ENCODE peak calls at places on chromosomes 12 and 14, in four cellular contexts. One of them, this sample, is unnamed. For H3K4me1, the result is how much of the 10 kb centered on the place peaks cover.

GRCh38 chr12:40158592-40159111 is 52.8 kb upstream of the SLC2A13 start:
- DNase-seq in A549: no peak
- DNase-seq in A673: no peak
- DNase-seq in heart left ventricle: no peak
- DNase-seq in this sample: no peak

GRCh38 chr12:60059180-60059579 is 463.4 kb downstream of the SLC16A7 start:
- DNase-seq in A549: no peak
- DNase-seq in heart left ventricle: no peak
- DNase-seq in A673: no peak
- DNase-seq in this sample: no peak

GRCh38 chr14:61218765-61219164 is 62.4 kb downstream of the TMEM30B start:
- DNase-seq in heart left ventricle: peak
- DNase-seq in A549: no peak
- DNase-seq in A673: peak
- DNase-seq in this sample: no peak

GRCh38 chr12:32586390-32586789 is 92.7 kb upstream of the DNM1L start:
- DNase-seq in A673: no peak
- DNase-seq in heart left ventricle: no peak
- DNase-seq in A549: no peak
- DNase-seq in this sample: no peak

GRCh38 chr14:66351310-66351709 is 134.9 kb upstream of the CCDC196 start:
- DNase-seq in A549: no peak
- DNase-seq in heart left ventricle: no peak
- DNase-seq in A673: no peak
- DNase-seq in this sample: no peak

GRCh38 chr14:38989917-38990546 is 113.0 kb downstream of the SEC23A start:
- DNase-seq in heart left ventricle: no peak
- DNase-seq in A549: no peak
- DNase-seq in A673: peak
- DNase-seq in this sample: no peak

GRCh38 chr14:68856572-68856971 is 63.7 kb upstream of the ZFP36L1 start:
- DNase-seq in A673: no peak
- DNase-seq in A549: no peak
- DNase-seq in heart left ventricle: no peak
- DNase-seq in this sample: peak

GRCh38 chr14:24535737-24536136 is 27.7 kb upstream of the CMA1 start:
- DNase-seq in A673: no peak
- DNase-seq in A549: no peak
- DNase-seq in heart left ventricle: no peak
- DNase-seq in this sample: no peak

GRCh38 chr14:75147423-75148071 is 20.7 kb upstream of the NEK9 start:
- DNase-seq in A673: no peak
- DNase-seq in A549: peak
- DNase-seq in heart left ventricle: no peak
- DNase-seq in this sample: peak

GRCh38 chr12:31590730-31591307 is at the start of gene DENND5B:
- DNase-seq in A549: peak
- DNase-seq in heart left ventricle: peak
- DNase-seq in A673: peak
- DNase-seq in this sample: no peak

GRCh38 chr14:44895716-44896115 is 66.0 kb downstream of the KLHL28 start:
- DNase-seq in A673: no peak
- DNase-seq in A549: no peak
- DNase-seq in heart left ventricle: no peak
- DNase-seq in this sample: no peak

GRCh38 chr12:25852792-25853191 is 105.7 kb upstream of the RASSF8 start:
- DNase-seq in heart left ventricle: no peak
- DNase-seq in A549: peak
- DNase-seq in A673: no peak
- DNase-seq in this sample: no peak

GRCh38 chr14:21077672-21078071 is 7.6 kb downstream of the ARHGEF40 start:
- DNase-seq in A549: no peak
- DNase-seq in A673: no peak
- DNase-seq in heart left ventricle: no peak
- DNase-seq in this sample: no peak

GRCh38 chr14:67166450-67166853 is 22.8 kb upstream of the GARIN2 start:
- DNase-seq in A549: peak
- DNase-seq in A673: peak
- DNase-seq in heart left ventricle: no peak
- DNase-seq in this sample: no peak

GRCh38 chr14:74954232-74954946 is 1.0 kb downstream of the PGF start:
- DNase-seq in heart left ventricle: no peak
- DNase-seq in A549: no peak
- DNase-seq in A673: peak
- DNase-seq in this sample: no peak

DNA sequence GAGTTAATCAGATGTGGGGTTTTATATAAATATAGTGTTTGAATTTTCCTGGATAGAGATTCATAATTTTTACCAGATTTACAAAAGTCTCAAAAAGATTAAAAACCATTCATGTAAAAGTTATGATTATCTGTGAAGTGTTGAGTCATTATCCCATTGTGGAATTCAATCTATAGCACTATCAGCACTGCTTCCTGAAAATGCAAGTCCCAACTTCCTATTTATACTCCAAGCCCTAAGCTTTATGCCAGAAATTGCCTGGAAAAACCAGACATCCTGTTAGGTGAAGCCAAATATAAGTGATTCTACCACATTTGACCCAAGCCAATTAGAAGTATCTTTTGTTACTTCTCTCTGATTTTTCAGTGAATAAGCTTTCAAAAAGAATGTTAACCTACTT is 129.1 kb downstream of the GPR135 start:
- DNase-seq in A549: no peak
- DNase-seq in heart left ventricle: no peak
- DNase-seq in A673: no peak
- DNase-seq in this sample: no peak
- H3K4me1 ChIP-seq in A549: under half
- H3K4me1 ChIP-seq in heart left ventricle: half or more
- H3K4me1 ChIP-seq in A673: under half
- H3K4me1 ChIP-seq in this sample: half or more

GRCh38 chr14:79605863-79606262 is 605.4 kb downstream of the DIO2 start:
- DNase-seq in heart left ventricle: no peak
- DNase-seq in A673: peak
- DNase-seq in A549: no peak
- DNase-seq in this sample: no peak
- TF ChIP-seq CTCF in heart left ventricle: no peak
- TF ChIP-seq CTCF in A673: no peak
- TF ChIP-seq CTCF in A549: no peak
- TF ChIP-seq CTCF in this sample: no peak

DNA sequence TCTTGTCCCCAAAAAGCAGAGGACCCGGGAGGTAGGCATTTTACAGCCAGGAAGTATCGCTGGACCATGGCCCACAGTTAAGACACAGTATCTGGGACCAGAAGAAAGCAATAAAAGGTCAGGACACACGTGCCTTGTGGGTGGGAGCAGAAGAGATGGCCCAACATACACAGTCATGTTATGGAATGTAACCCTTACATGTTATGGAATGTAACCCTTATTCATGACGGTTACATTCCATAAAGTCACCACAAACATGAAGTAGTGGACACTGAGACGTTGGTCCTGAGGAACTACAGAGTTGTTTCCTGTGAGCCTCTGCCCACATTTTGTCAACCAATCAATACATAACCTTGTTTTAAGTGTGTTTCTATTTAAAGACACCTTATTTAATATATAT is 285.6 kb upstream of the FKBP4 start:
- DNase-seq in A549: no peak
- DNase-seq in heart left ventricle: no peak
- DNase-seq in A673: no peak
- DNase-seq in this sample: no peak
- H3K4me3 ChIP-seq in A549: no peak
- H3K4me3 ChIP-seq in heart left ventricle: no peak
- H3K4me3 ChIP-seq in A673: no peak
- H3K4me3 ChIP-seq in this sample: no peak

DNA sequence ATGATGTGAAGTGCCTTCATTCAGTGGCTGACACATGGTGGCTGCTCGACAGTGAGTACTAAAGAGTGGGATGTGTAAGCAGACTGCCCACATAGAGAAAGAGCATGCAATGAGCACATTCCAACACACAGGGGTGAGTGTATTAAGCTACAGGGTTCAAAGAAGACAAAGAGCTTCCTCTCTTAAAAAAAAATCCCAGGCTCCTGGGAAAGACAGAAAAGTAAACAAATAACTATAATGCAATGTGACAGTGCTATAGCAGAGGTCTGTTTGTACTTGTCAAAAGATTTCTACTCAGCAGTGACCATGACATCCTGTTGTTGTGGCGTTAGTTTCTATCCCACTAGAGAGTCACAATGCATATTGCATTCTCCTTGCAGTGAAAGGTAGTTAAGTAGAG is 12.4 kb upstream of the PCNX1 start:
- DNase-seq in A549: no peak
- DNase-seq in heart left ventricle: no peak
- DNase-seq in A673: no peak
- DNase-seq in this sample: no peak
- H3K4me1 ChIP-seq in A549: under half
- H3K4me1 ChIP-seq in heart left ventricle: under half
- H3K4me1 ChIP-seq in A673: under half
- H3K4me1 ChIP-seq in this sample: under half

GRCh38 chr12:27705263-27705662 is 5.4 kb upstream of the MRPS35 start:
- DNase-seq in A549: no peak
- DNase-seq in heart left ventricle: no peak
- DNase-seq in A673: no peak
- DNase-seq in this sample: no peak

GRCh38 chr12:27707216-27707615 is 3.4 kb upstream of the MRPS35 start:
- DNase-seq in A673: no peak
- DNase-seq in heart left ventricle: no peak
- DNase-seq in A549: no peak
- DNase-seq in this sample: no peak

GRCh38 chr12:27709212-27709931 is 1.3 kb upstream of the MRPS35 start:
- DNase-seq in A549: no peak
- DNase-seq in A673: no peak
- DNase-seq in heart left ventricle: no peak
- DNase-seq in this sample: no peak

GRCh38 chr12:27703720-27704452 is 6.7 kb upstream of the MRPS35 start:
- DNase-seq in A673: peak
- DNase-seq in A549: peak
- DNase-seq in heart left ventricle: no peak
- DNase-seq in this sample: no peak
- TF ChIP-seq CTCF in A673: peak
- TF ChIP-seq CTCF in A549: peak
- TF ChIP-seq CTCF in heart left ventricle: peak
- TF ChIP-seq CTCF in this sample: peak

DNA sequence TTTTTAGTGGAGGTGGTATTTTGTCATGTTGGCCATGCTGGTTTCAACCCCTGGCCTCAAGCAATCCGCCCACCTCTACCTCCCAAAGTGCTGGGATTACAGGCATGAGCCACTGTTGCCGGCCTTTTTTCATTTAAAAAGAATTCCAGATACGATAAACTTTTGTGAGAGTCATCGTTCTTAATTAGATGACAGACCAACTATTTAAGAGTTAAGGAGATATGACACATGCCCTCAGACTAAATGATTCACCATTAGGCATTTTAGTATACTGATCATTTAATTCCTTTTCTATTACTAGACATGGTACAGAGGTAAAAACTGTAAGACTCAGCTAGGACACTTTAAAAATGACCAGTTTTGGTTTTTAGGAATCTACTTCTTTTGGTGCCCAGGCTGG is 2.4 kb downstream of the ANKRD13A start:
- DNase-seq in A549: no peak
- DNase-seq in heart left ventricle: no peak
- DNase-seq in A673: no peak
- DNase-seq in this sample: no peak
- H3K4me3 ChIP-seq in A549: no peak
- H3K4me3 ChIP-seq in heart left ventricle: no peak
- H3K4me3 ChIP-seq in A673: no peak
- H3K4me3 ChIP-seq in this sample: no peak

DNA sequence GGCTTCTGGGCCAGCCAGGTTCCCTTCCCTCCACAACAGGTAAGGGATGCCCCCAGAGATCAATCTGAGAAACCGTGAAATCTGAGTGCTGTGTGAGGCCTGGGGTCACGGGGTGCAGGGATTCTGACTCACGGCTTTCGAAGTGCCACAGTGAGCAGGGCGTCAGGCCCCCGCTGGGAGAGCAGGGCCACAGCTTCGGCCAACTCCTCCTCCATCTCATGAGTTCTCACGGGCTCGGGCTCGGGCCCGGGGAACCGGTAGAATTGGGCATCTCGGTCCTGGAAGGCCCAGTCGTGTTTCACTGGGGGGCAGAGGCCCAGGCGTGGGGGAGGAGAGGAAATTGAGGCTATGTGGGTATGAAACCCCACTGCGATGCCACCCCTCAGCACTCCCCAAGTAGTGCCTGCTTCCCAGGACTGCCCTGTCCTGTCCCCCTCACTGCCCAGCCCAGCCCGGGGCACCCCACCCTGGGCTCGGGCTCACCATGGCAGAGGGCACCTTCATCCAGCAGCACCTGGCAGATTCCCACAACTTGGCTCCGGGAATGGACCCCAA is 7.7 kb downstream of the RAPGEF3 start:
- DNase-seq in A549: no peak
- DNase-seq in heart left ventricle: peak
- DNase-seq in A673: no peak
- DNase-seq in this sample: no peak
- H3K4me1 ChIP-seq in A549: under half
- H3K4me1 ChIP-seq in heart left ventricle: under half
- H3K4me1 ChIP-seq in A673: under half
- H3K4me1 ChIP-seq in this sample: under half

GRCh38 chr14:88437659-88438058 is 52.2 kb downstream of the SPATA7 start:
- DNase-seq in A673: no peak
- DNase-seq in A549: no peak
- DNase-seq in heart left ventricle: no peak
- DNase-seq in this sample: no peak
- TF ChIP-seq CTCF in A673: peak
- TF ChIP-seq CTCF in A549: no peak
- TF ChIP-seq CTCF in heart left ventricle: no peak
- TF ChIP-seq CTCF in this sample: no peak